ENCODE peak calls at places on chromosomes 16 and 17, in six cellular contexts. J is mucosa of descending colon, W is T-helper 2 cell, R is aorta, D is occipital lobe, S is T-helper 17 cell. K is an unnamed sample.

GRCh38 chr16:71878911-71879310 is 5.1 kb downstream of the ZNF821 start:
- DNase-seq in D (no peak), W (no peak), R (no peak), S (no peak), J (no peak), K (no peak)

GRCh38 chr17:49952209-49952911 is 16.6 kb upstream of the DLX4 start:
- DNase-seq in R (peak), S (peak), W (peak), J (peak), D (no peak), K (peak)

GRCh38 chr17:45013021-45013997 is 38.1 kb downstream of the DCAKD start:
- DNase-seq in J (no peak), D (peak), S (no peak), R (no peak), W (no peak), K (no peak)

GRCh38 chr16:86931410-86931941 is 353.1 kb downstream of the FOXL1 start:
- DNase-seq in S (no peak), W (no peak), J (no peak), R (peak), D (no peak), K (no peak)

GRCh38 chr17:65984299-65984698 is 207.6 kb downstream of the CEP112 start:
- DNase-seq in D (no peak), J (no peak), R (no peak), W (no peak), S (no peak), K (no peak)

GRCh38 chr16:75443301-75443700 is 10.0 kb upstream of the CFDP1 start:
- DNase-seq in D (no peak), J (no peak), R (no peak), W (no peak), S (no peak), K (no peak)

GRCh38 chr16:70740919-70741778 is 55.3 kb upstream of the MTSS2 start:
- DNase-seq in J (no peak), R (no peak), D (no peak), S (no peak), W (no peak), K (no peak)

GRCh38 chr17:72139213-72139612 is 18.4 kb downstream of the SOX9 start:
- DNase-seq in J (no peak), S (no peak), R (no peak), W (no peak), D (no peak), K (no peak)

GRCh38 chr16:27161398-27161797 is 41.9 kb upstream of the KDM8 start:
- DNase-seq in S (no peak), R (no peak), D (no peak), W (no peak), J (no peak), K (no peak)

K was measured in psoas muscle.